ENCODE peak calls at places on chromosomes 11 and 22, in nine cellular contexts. I, H, B, X, D, Z, O, F and P are unnamed samples.

GRCh38 chr11:125188021-125188420 is 23.5 kb downstream of the PKNOX2 start:
- DNase-seq in I (no peak), H (no peak), B (no peak), X (no peak), D (no peak), Z (no peak), O (no peak), F (no peak), P (no peak)

GRCh38 chr11:114562166-114562916 is 2.7 kb upstream of the NXPE1 start:
- DNase-seq in I (no peak), H (no peak), B (no peak), X (no peak), D (no peak), Z (no peak), O (no peak), F (no peak), P (no peak)

GRCh38 chr11:121194731-121195596 is 93.9 kb downstream of the TECTA start:
- DNase-seq in I (peak), H (peak), B (peak), X (peak), D (peak), Z (peak), O (peak), F (no peak), P (no peak)

GRCh38 chr11:81368192-81368591 is 1365.5 kb downstream of the FAM181B start:
- DNase-seq in I (no peak), H (no peak), B (no peak), X (no peak), D (no peak), Z (no peak), O (no peak), F (no peak), P (no peak)

GRCh38 chr11:78786746-78787145 is 212.1 kb upstream of the NARS2 start:
- DNase-seq in I (no peak), H (no peak), B (no peak), X (no peak), D (no peak), Z (no peak), O (no peak), F (no peak), P (no peak)

GRCh38 chr11:16082532-16083055 is 273.8 kb downstream of the SOX6 start:
- DNase-seq in I (no peak), H (no peak), B (no peak), X (no peak), D (no peak), Z (no peak), O (peak), F (no peak), P (no peak)

GRCh38 chr22:24407278-24407665 is 20.1 kb upstream of the ADORA2A start:
- DNase-seq in I (peak), H (no peak), B (no peak), X (no peak), D (no peak), Z (no peak), O (no peak), F (no peak), P (no peak)

GRCh38 chr11:35992551-35992950 is 48.7 kb downstream of the LDLRAD3 start:
- DNase-seq in I (no peak), H (no peak), B (no peak), X (no peak), D (no peak), Z (no peak), O (no peak), F (no peak), P (no peak)

GRCh38 chr11:2587132-2587930 is 112.5 kb downstream of the KCNQ1OT1 start:
- DNase-seq in I (no peak), H (peak), B (no peak), X (no peak), D (no peak), Z (no peak), O (no peak), F (no peak), P (no peak)

GRCh38 chr11:17490232-17490631 is 13.6 kb upstream of the ABCC8 start:
- DNase-seq in I (no peak), H (no peak), B (no peak), X (no peak), D (no peak), Z (no peak), O (no peak), F (no peak), P (no peak)

GRCh38 chr11:106695506-106695905 is 322.8 kb downstream of the GUCY1A2 start:
- DNase-seq in I (no peak), H (no peak), B (no peak), X (no peak), D (no peak), Z (peak), O (no peak), F (no peak), P (no peak)

GRCh38 chr11:96112192-96113099 is 188.5 kb upstream of the MTMR2 start:
- DNase-seq in I (peak), H (no peak), B (no peak), X (no peak), D (no peak), Z (no peak), O (no peak), F (no peak), P (no peak)

GRCh38 chr11:30172872-30173271 is 57.9 kb upstream of the FSHB start:
- DNase-seq in I (no peak), H (no peak), B (no peak), X (no peak), D (no peak), Z (no peak), O (no peak), F (no peak), P (no peak)

GRCh38 chr22:23289851-23290724 is 109.8 kb downstream of the BCR start:
- DNase-seq in I (peak), H (peak), B (peak), X (peak), D (no peak), Z (peak), O (no peak), F (no peak), P (peak)

GRCh38 chr11:119254239-119254638 is 48.1 kb downstream of the CBL start:
- DNase-seq in I (peak), H (no peak), B (no peak), X (peak), D (no peak), Z (no peak), O (no peak), F (no peak), P (no peak)

GRCh38 chr22:31229402-31230140 is 17.5 kb downstream of the LIMK2 start:
- DNase-seq in I (no peak), H (no peak), B (no peak), X (no peak), D (no peak), Z (peak), O (peak), F (no peak), P (peak)

GRCh38 chr11:46554205-46555162 is 39.3 kb downstream of the AMBRA1 start:
- DNase-seq in I (no peak), H (peak), B (no peak), X (no peak), D (no peak), Z (peak), O (no peak), F (no peak), P (no peak)

GRCh38 chr11:109946322-109946846 is 146.8 kb upstream of the ZC3H12C start:
- DNase-seq in I (peak), H (peak), B (no peak), X (peak), D (peak), Z (peak), O (peak), F (peak), P (peak)

GRCh38 chr11:67303132-67303988 is at the start of gene SSH3:
- DNase-seq in I (peak), H (peak), B (no peak), X (no peak), D (peak), Z (peak), O (peak), F (no peak), P (peak)

GRCh38 chr11:70575396-70576060 is 177.2 kb downstream of the CTTN start:
- DNase-seq in I (no peak), H (no peak), B (no peak), X (no peak), D (no peak), Z (no peak), O (no peak), F (no peak), P (no peak)

GRCh38 chr11:114183041-114183511 is 113.1 kb upstream of the NNMT start:
- DNase-seq in I (peak), H (no peak), B (peak), X (peak), D (no peak), Z (peak), O (no peak), F (no peak), P (no peak)

GRCh38 chr11:134332189-134332631 is 422 bp downstream of the GLB1L2 start:
- DNase-seq in I (peak), H (no peak), B (peak), X (peak), D (no peak), Z (peak), O (peak), F (no peak), P (no peak)

GRCh38 chr22:46364341-46365165 is 29.0 kb downstream of the TRMU start:
- DNase-seq in I (no peak), H (no peak), B (no peak), X (no peak), D (no peak), Z (no peak), O (no peak), F (no peak), P (no peak)

GRCh38 chr11:46913484-46913883 is 4.9 kb downstream of the LRP4 start:
- DNase-seq in I (no peak), H (no peak), B (no peak), X (no peak), D (no peak), Z (no peak), O (no peak), F (no peak), P (no peak)

GRCh38 chr22:21984793-21985192 is 2.2 kb upstream of the TOP3B start:
- DNase-seq in I (peak), H (peak), B (no peak), X (no peak), D (no peak), Z (no peak), O (no peak), F (no peak), P (no peak)

GRCh38 chr11:62649486-62649885 is 3.1 kb upstream of the GANAB start:
- DNase-seq in I (no peak), H (no peak), B (no peak), X (no peak), D (no peak), Z (no peak), O (no peak), F (no peak), P (no peak)

GRCh38 chr11:45786272-45786671 is 18.7 kb upstream of the SLC35C1 start:
- DNase-seq in I (no peak), H (no peak), B (no peak), X (no peak), D (no peak), Z (no peak), O (no peak), F (no peak), P (no peak)

GRCh38 chr11:870127-870413 is 27.4 kb downstream of the TSPAN4 start:
- DNase-seq in I (no peak), H (no peak), B (no peak), X (no peak), D (no peak), Z (no peak), O (no peak), F (no peak), P (no peak)

GRCh38 chr11:129275825-129276224 is 83.7 kb upstream of the ARHGAP32 start:
- DNase-seq in I (no peak), H (no peak), B (no peak), X (no peak), D (no peak), Z (no peak), O (no peak), F (no peak), P (no peak)

GRCh38 chr11:31803813-31804438 is 7.2 kb downstream of the PAX6 start:
- DNase-seq in I (no peak), H (no peak), B (no peak), X (no peak), D (no peak), Z (no peak), O (no peak), F (no peak), P (no peak)

GRCh38 chr11:127649071-127649470 is 648.5 kb upstream of the KIRREL3 start:
- DNase-seq in I (no peak), H (no peak), B (no peak), X (no peak), D (no peak), Z (no peak), O (no peak), F (no peak), P (no peak)

GRCh38 chr22:38449776-38450175 is 5.2 kb downstream of the KCNJ4 start:
- DNase-seq in I (no peak), H (no peak), B (no peak), X (no peak), D (no peak), Z (no peak), O (no peak), F (no peak), P (no peak)

GRCh38 chr11:86067230-86068137 is 1.4 kb downstream of the PICALM start:
- DNase-seq in I (no peak), H (no peak), B (no peak), X (no peak), D (no peak), Z (no peak), O (no peak), F (no peak), P (no peak)

GRCh38 chr22:49488943-49489342 is 338.7 kb downstream of the BRD1 start:
- DNase-seq in I (no peak), H (no peak), B (no peak), X (no peak), D (no peak), Z (no peak), O (no peak), F (no peak), P (no peak)

GRCh38 chr22:49925525-49926128 is 7.2 kb downstream of the CRELD2 start:
- DNase-seq in I (peak), H (no peak), B (peak), X (no peak), D (no peak), Z (no peak), O (no peak), F (no peak), P (no peak)

GRCh38 chr22:28142361-28142801 is 223.3 kb upstream of the PITPNB start:
- DNase-seq in I (no peak), H (peak), B (no peak), X (no peak), D (no peak), Z (peak), O (no peak), F (no peak), P (no peak)

GRCh38 chr22:40212126-40212525 is 34.4 kb downstream of the TNRC6B start:
- DNase-seq in I (no peak), H (no peak), B (no peak), X (no peak), D (no peak), Z (no peak), O (no peak), F (no peak), P (no peak)

GRCh38 chr11:44300881-44301855 is 8.8 kb downstream of the ALX4 start:
- DNase-seq in I (no peak), H (no peak), B (no peak), X (no peak), D (no peak), Z (no peak), O (no peak), F (peak), P (no peak)